ENCODE peak calls at places on chromosomes 1 and 21, in six cellular contexts. Y, S, Z, L, H and X are unnamed samples.

GRCh38 chr1:26164036-26164927 is 4.5 kb downstream of the C1orf232 start:
- DNase-seq in Z (no peak), S (peak; percentile 38), H (peak; percentile 62), L (no peak), Y (peak; percentile 38), X (peak; percentile 91)

GRCh38 chr1:40059960-40060337 is 19.4 kb downstream of the CAP1 start:
- DNase-seq in H (peak; percentile 30), Z (no peak), S (no peak), Y (no peak), L (no peak), X (no peak)

GRCh38 chr1:98556521-98557158 is 104.9 kb upstream of the SNX7 start:
- DNase-seq in L (peak; percentile 37), Y (peak; percentile 31), H (peak; percentile 65), Z (peak; percentile 32), S (no peak), X (peak; percentile 31)

GRCh38 chr1:20355828-20356735 is 65.4 kb downstream of the VWA5B1 start:
- DNase-seq in Y (no peak), L (no peak), S (peak; percentile 83), H (no peak), Z (no peak), X (no peak)

GRCh38 chr1:56578664-56578962 is 750 bp downstream of the PLPP3 start:
- DNase-seq in Z (no peak), L (no peak), Y (no peak), H (no peak), S (no peak), X (no peak)

GRCh38 chr1:155171836-155172731 is 1.0 kb downstream of the KRTCAP2 start:
- DNase-seq in S (no peak), Z (no peak), H (no peak), Y (no peak), L (no peak), X (no peak)

GRCh38 chr21:38171723-38172344 is 85.0 kb upstream of the KCNJ15 start:
- DNase-seq in Z (peak; percentile 54), S (no peak), Y (peak; percentile 87), H (no peak), L (no peak), X (peak; percentile 72)

GRCh38 chr1:2597441-2598328 is 11.1 kb downstream of the PRXL2B start:
- DNase-seq in L (no peak), S (peak; percentile 41), Y (no peak), H (no peak), Z (no peak), X (no peak)

GRCh38 chr1:220791287-220791686 is 4.6 kb downstream of the MTARC1 start:
- DNase-seq in Y (peak; percentile 27), Z (no peak), S (no peak), L (no peak), H (no peak), X (no peak)

GRCh38 chr1:78722947-78723346 is 73.3 kb downstream of the IFI44 start:
- DNase-seq in L (no peak), Z (no peak), H (no peak), Y (no peak), S (no peak), X (no peak)

GRCh38 chr1:226736001-226736907 is 2.8 kb downstream of the ITPKB start:
- DNase-seq in S (no peak), Y (no peak), L (no peak), H (no peak), Z (no peak), X (peak; percentile 36)

GRCh38 chr1:62687903-62688686 is at the start of gene DOCK7:
- DNase-seq in L (peak; percentile 53), S (peak; percentile 71), H (peak; percentile 89), Z (peak; percentile 83), Y (peak; percentile 73), X (peak; percentile 94)

GRCh38 chr1:157155658-157156057 is 17.5 kb upstream of the ETV3 start:
- DNase-seq in S (no peak), H (peak; percentile 71), L (no peak), Y (no peak), Z (no peak), X (no peak)

DNA sequence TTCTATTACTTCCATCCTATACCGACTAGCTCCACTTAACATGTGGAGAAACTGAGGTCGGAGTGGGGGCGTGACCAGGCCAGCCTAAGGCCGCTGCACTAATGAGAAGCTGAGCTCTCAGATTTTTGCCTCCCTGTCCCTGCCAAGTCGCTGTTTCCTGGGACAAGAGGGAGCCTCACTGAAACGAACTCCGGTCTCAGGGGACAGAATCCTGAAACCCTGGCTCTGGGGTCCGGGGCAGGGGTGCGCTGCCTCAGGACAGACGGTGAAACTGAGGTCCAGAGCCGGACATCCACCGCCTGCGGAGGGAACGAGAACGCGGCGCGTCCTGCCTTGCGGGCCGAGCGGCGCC is 219 bp upstream of the GPX7 start:
- DNase-seq in S (no peak), Z (peak; percentile 18), Y (no peak), L (no peak), H (peak; percentile 34), X (no peak)
- TF ChIP-seq EZH2 in S (no peak), Z (no peak), Y (no peak), L (no peak), H (no peak), X (no peak)

GRCh38 chr1:8276932-8277331 is 41.0 kb upstream of the SLC45A1 start:
- DNase-seq in H (no peak), S (no peak), Z (no peak), L (no peak), Y (no peak), X (no peak)
- TF ChIP-seq EZH2 in H (no peak), S (no peak), Z (no peak), L (no peak), Y (no peak), X (no peak)

DNA sequence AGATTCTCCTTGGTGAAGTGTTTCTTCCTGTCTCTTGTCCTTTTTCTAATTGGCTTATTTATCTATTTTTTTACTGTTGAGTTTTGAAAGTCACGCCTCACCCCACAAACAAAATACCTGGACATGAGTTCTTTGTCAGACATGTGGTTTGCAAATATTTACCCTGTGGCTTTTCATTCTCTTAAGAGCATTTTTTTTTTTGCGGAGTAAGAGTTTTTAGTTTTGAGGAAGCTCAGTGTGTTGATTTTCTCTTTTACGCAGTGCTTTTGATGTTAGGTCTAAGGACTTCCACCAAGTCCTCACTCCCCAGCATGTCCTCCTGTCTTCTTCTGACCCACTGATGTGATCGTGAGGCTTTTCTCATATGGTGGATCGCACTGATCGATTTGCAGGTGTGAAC is 7.6 kb downstream of the DFFB start:
- DNase-seq in Y (no peak), L (no peak), Z (no peak), S (no peak), H (no peak), X (no peak)
- TF ChIP-seq EZH2 in Y (no peak), L (no peak), Z (no peak), S (no peak), H (no peak), X (no peak)

GRCh38 chr1:118989006-118989736 is 1.0 kb upstream of the TBX15 start:
- DNase-seq in Z (no peak), S (no peak), L (no peak), Y (no peak), H (no peak), X (peak; percentile 73)

GRCh38 chr1:118986839-118987430 is 1.2 kb downstream of the TBX15 start:
- DNase-seq in H (no peak), Y (no peak), Z (no peak), S (no peak), L (no peak), X (no peak)

GRCh38 chr1:118988186-118989005 is at the start of gene TBX15:
- DNase-seq in Y (no peak), Z (no peak), S (no peak), L (no peak), H (no peak), X (peak; percentile 74)

GRCh38 chr1:118986291-118986838 is 1.8 kb downstream of the TBX15 start:
- DNase-seq in Y (no peak), S (no peak), Z (no peak), H (no peak), L (no peak), X (peak; percentile 40)

DNA sequence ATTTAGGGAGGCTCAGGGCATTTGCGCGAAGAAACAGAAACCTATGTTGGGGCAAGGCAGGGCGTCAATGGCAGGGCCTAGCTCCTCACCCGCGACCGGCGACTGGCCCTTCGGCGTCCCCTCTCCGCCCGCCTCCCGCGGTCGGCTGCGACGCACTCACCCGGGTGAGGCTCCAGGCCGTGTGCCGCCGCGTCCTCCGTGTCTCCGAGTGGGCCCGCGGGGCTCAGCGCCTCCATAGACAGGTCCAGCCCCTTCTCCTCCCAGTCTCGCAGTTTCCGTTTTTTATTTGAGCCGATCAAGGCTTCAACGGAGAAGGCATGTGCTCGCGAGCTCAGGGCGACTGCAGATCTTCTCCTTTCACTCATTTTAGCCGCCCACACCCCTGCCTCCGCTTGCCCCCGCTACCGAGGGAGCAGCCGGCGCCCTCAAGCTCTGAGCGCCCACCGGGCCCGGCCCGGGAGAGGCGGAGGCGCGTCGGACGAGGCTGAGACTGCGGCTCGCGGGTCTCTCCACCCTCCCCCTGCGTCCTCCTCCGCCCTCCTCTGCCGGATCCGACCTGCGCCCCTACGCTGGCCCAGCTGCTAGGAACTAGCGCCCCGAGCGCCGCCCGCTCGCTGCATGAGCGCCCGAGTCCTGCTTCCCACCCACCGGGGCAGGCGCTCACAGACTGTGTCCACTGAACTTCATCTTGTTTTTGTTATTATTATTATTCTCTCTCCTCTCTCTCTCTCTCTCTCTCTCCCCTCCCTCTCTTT is 535 bp downstream of the TBX15 start:
- DNase-seq in Y (no peak), Z (no peak), L (no peak), H (peak; percentile 22), S (no peak), X (peak; percentile 82)
- TF ChIP-seq EZH2 in Y (peak; percentile 80), Z (peak; percentile 83), L (no peak), H (peak; percentile 52), S (no peak), X (peak; percentile 78)

GRCh38 chr1:147083919-147084272 is 88.4 kb downstream of the PRKAB2 start:
- DNase-seq in L (no peak), S (peak; percentile 2), Z (no peak), Y (no peak), H (no peak), X (no peak)

GRCh38 chr1:147080013-147080661 is 92.1 kb downstream of the PRKAB2 start:
- DNase-seq in Z (no peak), H (no peak), Y (no peak), L (no peak), S (no peak), X (no peak)

GRCh38 chr1:147080671-147081394 is 91.4 kb downstream of the PRKAB2 start:
- DNase-seq in L (no peak), Z (no peak), Y (no peak), S (no peak), H (no peak), X (no peak)

GRCh38 chr1:147086129-147086528 is 86.1 kb downstream of the PRKAB2 start:
- DNase-seq in H (no peak), Z (no peak), Y (no peak), S (no peak), L (no peak), X (no peak)

DNA sequence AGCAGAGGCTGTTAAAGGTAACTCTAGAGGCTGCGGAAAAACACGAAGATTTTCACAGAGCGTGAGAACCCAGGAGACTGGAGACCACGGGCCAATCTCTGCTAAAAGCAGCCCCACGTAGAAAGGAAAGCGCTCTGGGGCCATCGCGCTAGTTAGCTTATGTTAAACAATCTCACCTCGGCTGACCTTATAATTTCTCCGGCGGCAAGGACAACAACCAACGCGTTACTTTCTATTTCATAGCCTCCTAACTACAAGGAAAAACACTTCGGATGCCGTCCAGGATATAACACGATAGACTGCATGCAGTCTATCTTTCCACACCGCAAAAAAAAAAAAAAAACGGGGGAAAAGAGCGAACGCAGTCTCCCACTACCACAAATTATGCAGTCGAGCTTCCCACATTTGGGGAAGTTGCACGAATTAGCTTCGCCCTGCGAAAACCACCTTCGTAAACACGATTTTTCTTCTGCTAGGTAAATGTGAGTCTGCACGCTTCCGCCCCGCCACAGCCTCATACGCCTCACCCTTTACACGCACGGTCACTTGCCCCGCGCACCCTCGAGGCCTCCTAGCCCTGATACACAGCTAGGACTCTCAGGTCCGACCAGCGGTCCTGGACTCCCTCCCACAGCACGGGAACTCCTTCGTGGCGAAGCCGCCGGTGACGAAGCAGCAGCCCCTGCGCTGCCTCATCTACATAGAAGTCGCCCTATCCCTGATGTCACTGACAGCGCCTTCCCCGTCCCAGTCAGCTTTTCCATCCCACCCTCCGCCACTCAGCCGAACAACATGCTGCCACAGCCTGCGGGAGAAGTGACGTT is 87.8 kb downstream of the PRKAB2 start:
- DNase-seq in Y (peak; percentile 75), Z (peak; percentile 90), S (peak; percentile 68), L (no peak), H (peak; percentile 93), X (peak; percentile 85)
- TF ChIP-seq EZH2 in Y (peak; percentile 35), Z (no peak), S (no peak), L (no peak), H (no peak), X (peak; percentile 50)